ENCODE peak calls at places on chromosomes 12 and 14, in eight cellular contexts. H is NCI-H1105; G is NCI-H524; R is RPMI7951; K is SHP77; P is progenitor cell of endocrine pancreas; T is NK-92 treated with Interleukin-12 subunit alpha and Interleukin-12 subunit beta, amount 100 ng/mL, for 24 hours; Y is EL. I is an unnamed sample.

GRCh38 chr14:93936245-93936644 is 9.1 kb downstream of the FAM181A start:
- DNase-seq in H (peak; percentile 16), G (peak; percentile 74), R (no peak), K (no peak), P (no peak), T (no peak), Y (no peak), I (no peak)

GRCh38 chr14:60214415-60215126 is 34.5 kb upstream of the PPM1A start:
- DNase-seq in H (no peak), G (no peak), R (no peak), K (no peak), P (no peak), T (no peak), Y (no peak), I (no peak)

GRCh38 chr12:49824416-49824815 is 3.8 kb downstream of the NCKAP5L start:
- DNase-seq in H (no peak), G (no peak), R (no peak), K (no peak), P (no peak), T (no peak), Y (no peak), I (no peak)

GRCh38 chr12:88153959-88154358 is 11.9 kb downstream of the TMTC3 start:
- DNase-seq in H (no peak), G (no peak), R (peak; percentile 33), K (no peak), P (no peak), T (no peak), Y (peak; percentile 48), I (peak; percentile 36)

GRCh38 chr12:83841620-83842019 is 1071.0 kb downstream of the SLC6A15 start:
- DNase-seq in H (no peak), G (no peak), R (no peak), K (no peak), P (no peak), T (no peak), Y (peak; percentile 6), I (no peak)

GRCh38 chr12:72010365-72010764 is 71.7 kb downstream of the TPH2 start:
- DNase-seq in H (no peak), G (no peak), R (no peak), K (no peak), P (no peak), T (no peak), Y (peak; percentile 28), I (no peak)

GRCh38 chr12:79408665-79409064 is 282.1 kb downstream of the PAWR start:
- DNase-seq in H (peak; percentile 18), G (no peak), R (no peak), K (no peak), P (no peak), T (no peak), Y (no peak), I (no peak)

GRCh38 chr14:34043627-34044372 is 92.9 kb upstream of the EGLN3 start:
- DNase-seq in H (no peak), G (no peak), R (peak; percentile 41), K (peak; percentile 66), P (no peak), T (peak; percentile 68), Y (no peak), I (no peak)

GRCh38 chr12:106774808-106775524 is 484 bp downstream of the RIC8B start:
- DNase-seq in H (peak; percentile 55), G (no peak), R (no peak), K (no peak), P (no peak), T (no peak), Y (no peak), I (no peak)

GRCh38 chr12:50024804-50025186 is 499 bp downstream of the RACGAP1 start:
- DNase-seq in H (no peak), G (no peak), R (peak; percentile 11), K (no peak), P (no peak), T (no peak), Y (peak; percentile 31), I (no peak)

GRCh38 chr12:14716848-14717444 is 20.5 kb upstream of the GUCY2C start:
- DNase-seq in H (no peak), G (no peak), R (peak; percentile 51), K (no peak), P (no peak), T (no peak), Y (peak; percentile 51), I (peak; percentile 33)

GRCh38 chr12:1777798-1778197 is 42.6 kb upstream of the LRTM2 start:
- DNase-seq in H (no peak), G (no peak), R (peak; percentile 63), K (no peak), P (no peak), T (no peak), Y (peak; percentile 89), I (peak; percentile 34)

GRCh38 chr14:87630808-87631207 is 362.2 kb downstream of the GALC start:
- DNase-seq in H (no peak), G (peak; percentile 53), R (no peak), K (no peak), P (no peak), T (no peak), Y (no peak), I (no peak)

GRCh38 chr14:96011131-96011530 is 28.0 kb upstream of the C14orf132 start:
- DNase-seq in H (no peak), G (no peak), R (no peak), K (no peak), P (no peak), T (no peak), Y (no peak), I (no peak)

GRCh38 chr14:23438130-23438893 is 2.9 kb upstream of the MYH7 start:
- DNase-seq in H (no peak), G (no peak), R (no peak), K (no peak), P (no peak), T (no peak), Y (no peak), I (no peak)

GRCh38 chr12:66228462-66228861 is 39.4 kb downstream of the IRAK3 start:
- DNase-seq in H (no peak), G (no peak), R (no peak), K (no peak), P (no peak), T (no peak), Y (no peak), I (no peak)

GRCh38 chr12:126051611-126052107 is 986.4 kb downstream of the AACS start:
- DNase-seq in H (peak; percentile 69), G (no peak), R (peak; percentile 68), K (no peak), P (no peak), T (no peak), Y (no peak), I (no peak)

GRCh38 chr12:9751204-9752144 is 9.2 kb downstream of the CD69 start:
- DNase-seq in H (peak; percentile 57), G (no peak), R (peak; percentile 10), K (no peak), P (no peak), T (no peak), Y (peak; percentile 28), I (no peak)

GRCh38 chr14:100237735-100238418 is 1.1 kb upstream of the YY1 start:
- DNase-seq in H (peak; percentile 20), G (peak; percentile 46), R (peak; percentile 58), K (peak; percentile 52), P (no peak), T (peak; percentile 52), Y (peak; percentile 59), I (no peak)

GRCh38 chr12:30796891-30797371 is 42.2 kb upstream of the CAPRIN2 start:
- DNase-seq in H (no peak), G (no peak), R (peak; percentile 48), K (peak; percentile 16), P (no peak), T (no peak), Y (peak; percentile 57), I (peak; percentile 11)

GRCh38 chr12:49866859-49867579 is 24.1 kb upstream of the BCDIN3D start:
- DNase-seq in H (peak; percentile 27), G (peak; percentile 29), R (peak; percentile 52), K (peak; percentile 44), P (peak; percentile 82), T (peak; percentile 7), Y (peak; percentile 57), I (peak; percentile 30)

GRCh38 chr12:49339464-49339861 is 2.5 kb upstream of the C1QL4 start:
- DNase-seq in H (no peak), G (no peak), R (no peak), K (no peak), P (no peak), T (no peak), Y (no peak), I (no peak)

GRCh38 chr12:21921436-21921835 is 19.8 kb downstream of the ABCC9 start:
- DNase-seq in H (no peak), G (no peak), R (no peak), K (no peak), P (no peak), T (no peak), Y (no peak), I (no peak)

GRCh38 chr14:45083622-45083978 is 316 bp upstream of the PRPF39 start:
- DNase-seq in H (no peak), G (no peak), R (no peak), K (no peak), P (no peak), T (no peak), Y (no peak), I (no peak)

GRCh38 chr14:83372271-83372670 is 1838.6 kb upstream of the SEL1L start:
- DNase-seq in H (no peak), G (no peak), R (no peak), K (no peak), P (no peak), T (no peak), Y (no peak), I (no peak)

GRCh38 chr14:68509188-68509953 is 283.5 kb downstream of the ZFP36L1 start:
- DNase-seq in H (no peak), G (no peak), R (peak; percentile 53), K (no peak), P (no peak), T (no peak), Y (no peak), I (no peak)

GRCh38 chr12:6089041-6089823 is 35.2 kb downstream of the VWF start:
- DNase-seq in H (no peak), G (no peak), R (no peak), K (no peak), P (no peak), T (no peak), Y (peak; percentile 35), I (no peak)

GRCh38 chr14:51501746-51502145 is 150.0 kb upstream of the FRMD6 start:
- DNase-seq in H (no peak), G (no peak), R (no peak), K (no peak), P (no peak), T (no peak), Y (no peak), I (no peak)

GRCh38 chr12:31820832-31821231 is 92.0 kb upstream of the AMN1 start:
- DNase-seq in H (no peak), G (no peak), R (no peak), K (no peak), P (no peak), T (no peak), Y (no peak), I (no peak)

GRCh38 chr12:20404576-20405346 is 36.4 kb downstream of the PDE3A start:
- DNase-seq in H (peak; percentile 7), G (no peak), R (no peak), K (no peak), P (no peak), T (no peak), Y (peak; percentile 56), I (no peak)

GRCh38 chr12:117328556-117329100 is 32.8 kb downstream of the NOS1 start:
- DNase-seq in H (no peak), G (peak; percentile 74), R (no peak), K (no peak), P (no peak), T (no peak), Y (no peak), I (no peak)

GRCh38 chr14:74135386-74135785 is 50.6 kb downstream of the LIN52 start:
- DNase-seq in H (no peak), G (no peak), R (no peak), K (no peak), P (no peak), T (no peak), Y (peak; percentile 24), I (no peak)

GRCh38 chr12:82937151-82937550 is 250.4 kb downstream of the TMTC2 start:
- DNase-seq in H (no peak), G (no peak), R (no peak), K (no peak), P (no peak), T (no peak), Y (no peak), I (no peak)

GRCh38 chr12:109802828-109803227 is 30.4 kb downstream of the TRPV4 start:
- DNase-seq in H (no peak), G (no peak), R (no peak), K (no peak), P (no peak), T (no peak), Y (no peak), I (no peak)

I was measured in amniotic stem cell.